ENCODE peak calls at places on chromosomes 2 and 18, in seven cellular contexts. H is lower leg skin, S is IMR-90, B is prostate gland, N is HepG2, W is esophagus squamous epithelium, D is transverse colon. T is an unnamed sample.

GRCh38 chr2:191061381-191061982 is 47.5 kb upstream of the STAT1 start:
- DNase-seq in H (no peak), S (no peak), B (no peak), N (no peak), W (no peak), D (no peak), T (no peak)

GRCh38 chr2:121485039-121485438 is 45.6 kb upstream of the RNU4ATAC start:
- DNase-seq in H (no peak), S (peak), B (no peak), N (no peak), W (no peak), D (no peak), T (no peak)

GRCh38 chr2:217918220-217919024 is 84.4 kb downstream of the TNS1 start:
- DNase-seq in H (no peak), S (peak), B (no peak), N (peak), W (no peak), D (no peak), T (peak)

GRCh38 chr18:36899289-36899688 is 70.4 kb downstream of the KIAA1328 start:
- DNase-seq in H (no peak), S (peak), B (no peak), N (peak), W (no peak), D (no peak), T (no peak)

GRCh38 chr2:20544093-20544747 is 97.3 kb downstream of the RHOB start:
- DNase-seq in H (no peak), S (no peak), B (no peak), N (no peak), W (no peak), D (no peak), T (no peak)

GRCh38 chr18:22055466-22055865 is 113.9 kb upstream of the GATA6 start:
- DNase-seq in H (no peak), S (no peak), B (no peak), N (no peak), W (no peak), D (no peak), T (no peak)

GRCh38 chr2:119721904-119722303 is 37.8 kb upstream of the PTPN4 start:
- DNase-seq in H (no peak), S (no peak), B (no peak), N (peak), W (no peak), D (no peak), T (no peak)

GRCh38 chr18:10128906-10129305 is 215.1 kb downstream of the VAPA start:
- DNase-seq in H (no peak), S (no peak), B (no peak), N (no peak), W (no peak), D (no peak), T (no peak)

GRCh38 chr2:188937228-188938220 is 36.6 kb upstream of the COL3A1 start:
- DNase-seq in H (no peak), S (peak), B (no peak), N (no peak), W (no peak), D (no peak), T (no peak)

GRCh38 chr18:78768655-78769501 is 210.7 kb upstream of the SALL3 start:
- DNase-seq in H (peak), S (no peak), B (no peak), N (no peak), W (no peak), D (no peak), T (no peak)

GRCh38 chr2:216636570-216637450 is 3.6 kb downstream of the IGFBP2 start:
- DNase-seq in H (no peak), S (peak), B (peak), N (peak), W (no peak), D (peak), T (no peak)

GRCh38 chr2:226795281-226796011 is 4.2 kb downstream of the IRS1 start:
- DNase-seq in H (no peak), S (peak), B (peak), N (no peak), W (no peak), D (no peak), T (peak)

GRCh38 chr2:220847006-220847405 is 725.1 kb downstream of the EPHA4 start:
- DNase-seq in H (no peak), S (peak), B (no peak), N (no peak), W (no peak), D (no peak), T (no peak)

GRCh38 chr2:207676827-207677354 is 34.5 kb upstream of the CCNYL1 start:
- DNase-seq in H (no peak), S (peak), B (no peak), N (peak), W (no peak), D (no peak), T (no peak)

GRCh38 chr2:135744761-135745314 is 3.2 kb downstream of the UBXN4 start:
- DNase-seq in H (peak), S (peak), B (no peak), N (peak), W (no peak), D (no peak), T (no peak)

GRCh38 chr2:240868286-240869108 is at the start of gene AGXT:
- DNase-seq in H (no peak), S (peak), B (peak), N (peak), W (no peak), D (peak), T (peak)

GRCh38 chr2:119929537-119929936 is 83.3 kb upstream of the EPB41L5 start:
- DNase-seq in H (no peak), S (no peak), B (no peak), N (no peak), W (no peak), D (no peak), T (no peak)

GRCh38 chr2:209002054-209002453 is 421.8 kb upstream of the MAP2 start:
- DNase-seq in H (no peak), S (no peak), B (no peak), N (no peak), W (no peak), D (no peak), T (no peak)

GRCh38 chr2:222291485-222291841 is 7.3 kb downstream of the PAX3 start:
- DNase-seq in H (no peak), S (no peak), B (no peak), N (no peak), W (no peak), D (no peak), T (no peak)

GRCh38 chr2:26430826-26431225 is 29.1 kb downstream of the DRC1 start:
- DNase-seq in H (no peak), S (peak), B (no peak), N (no peak), W (no peak), D (no peak), T (no peak)

GRCh38 chr2:127330753-127331152 is 36.8 kb upstream of the ERCC3 start:
- DNase-seq in H (no peak), S (no peak), B (no peak), N (no peak), W (no peak), D (no peak), T (no peak)

GRCh38 chr2:85887566-85888019 is 1.2 kb downstream of the ST3GAL5 start:
- DNase-seq in H (peak), S (peak), B (peak), N (no peak), W (peak), D (peak), T (peak)

GRCh38 chr18:49021433-49022129 is 70.8 kb upstream of the SMAD7 start:
- DNase-seq in H (peak), S (peak), B (no peak), N (peak), W (no peak), D (peak), T (peak)

GRCh38 chr2:149058936-149059335 is 20.4 kb downstream of the LYPD6B start:
- DNase-seq in H (no peak), S (no peak), B (no peak), N (no peak), W (no peak), D (no peak), T (no peak)

GRCh38 chr2:21175895-21176646 is 52.3 kb downstream of the TDRD15 start:
- DNase-seq in H (no peak), S (peak), B (no peak), N (peak), W (no peak), D (no peak), T (no peak)

GRCh38 chr2:2619995-2620394 is 288.9 kb upstream of the MYT1L start:
- DNase-seq in H (no peak), S (no peak), B (no peak), N (no peak), W (no peak), D (no peak), T (no peak)

GRCh38 chr2:189151897-189152296 is 27.7 kb downstream of the COL5A2 start:
- DNase-seq in H (no peak), S (no peak), B (no peak), N (no peak), W (no peak), D (no peak), T (no peak)

GRCh38 chr2:227617316-227618250 is at the start of gene SCYGR4:
- DNase-seq in H (no peak), S (no peak), B (no peak), N (no peak), W (no peak), D (no peak), T (no peak)

GRCh38 chr2:15714609-15715008 is 122.9 kb downstream of the DDX1 start:
- DNase-seq in H (no peak), S (no peak), B (no peak), N (no peak), W (no peak), D (no peak), T (no peak)

GRCh38 chr2:73006969-73007710 is 64.4 kb downstream of the SFXN5 start:
- DNase-seq in H (no peak), S (peak), B (no peak), N (no peak), W (no peak), D (no peak), T (no peak)

GRCh38 chr2:74602553-74603281 is 45.4 kb downstream of the M1AP start:
- DNase-seq in H (no peak), S (peak), B (no peak), N (no peak), W (no peak), D (no peak), T (no peak)

GRCh38 chr18:46711444-46711863 is 45.4 kb downstream of the ST8SIA5 start:
- DNase-seq in H (no peak), S (no peak), B (no peak), N (no peak), W (no peak), D (no peak), T (no peak)

GRCh38 chr18:61502472-61502871 is 169.2 kb downstream of the CDH20 start:
- DNase-seq in H (peak), S (peak), B (peak), N (peak), W (no peak), D (peak), T (no peak)

GRCh38 chr2:25323042-25323514 is 18.6 kb downstream of the DNMT3A start:
- DNase-seq in H (no peak), S (peak), B (no peak), N (no peak), W (no peak), D (no peak), T (no peak)

GRCh38 chr2:165469417-165469816 is at the start of gene CSRNP3:
- DNase-seq in H (peak), S (peak), B (peak), N (peak), W (no peak), D (peak), T (peak)
- H3K4me3 ChIP-seq in H (no peak), S (peak), B (peak), N (no peak), W (peak), D (peak), T (peak)

DNA sequence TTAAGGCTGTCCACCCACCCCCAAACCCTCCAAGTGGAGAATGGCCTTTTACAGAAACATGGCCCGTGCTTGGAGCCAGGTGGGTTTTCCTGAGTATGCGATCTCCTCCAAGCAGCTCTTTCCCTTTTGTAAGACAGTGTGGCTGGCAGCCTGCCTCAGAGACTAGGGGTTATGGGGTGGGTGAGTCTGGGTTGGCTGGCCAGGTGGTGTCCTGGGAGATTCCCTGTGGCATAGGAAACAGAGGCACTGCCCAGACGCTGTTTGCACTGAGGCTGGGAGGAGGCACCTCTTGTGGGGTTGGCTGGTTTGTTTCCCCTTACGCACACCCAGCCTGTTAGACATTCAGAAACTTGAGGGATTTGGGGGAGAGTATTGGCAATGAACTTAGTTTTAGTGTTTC is 82.3 kb upstream of the MCFD2 start:
- DNase-seq in H (no peak), S (no peak), B (no peak), N (no peak), W (no peak), D (no peak), T (no peak)
- TF ChIP-seq POLR2A in H (no peak), S (no peak), B (no peak), N (no peak), W (no peak), D (no peak), T (no peak)

GRCh38 chr2:39356922-39357639 is 80.0 kb downstream of the MAP4K3 start:
- DNase-seq in H (no peak), S (no peak), B (no peak), N (no peak), W (no peak), D (no peak), T (no peak)

GRCh38 chr2:39362595-39362994 is 74.5 kb downstream of the MAP4K3 start:
- DNase-seq in H (no peak), S (no peak), B (no peak), N (no peak), W (no peak), D (no peak), T (no peak)

GRCh38 chr2:39361511-39361910 is 75.6 kb downstream of the MAP4K3 start:
- DNase-seq in H (no peak), S (no peak), B (no peak), N (no peak), W (no peak), D (no peak), T (no peak)

DNA sequence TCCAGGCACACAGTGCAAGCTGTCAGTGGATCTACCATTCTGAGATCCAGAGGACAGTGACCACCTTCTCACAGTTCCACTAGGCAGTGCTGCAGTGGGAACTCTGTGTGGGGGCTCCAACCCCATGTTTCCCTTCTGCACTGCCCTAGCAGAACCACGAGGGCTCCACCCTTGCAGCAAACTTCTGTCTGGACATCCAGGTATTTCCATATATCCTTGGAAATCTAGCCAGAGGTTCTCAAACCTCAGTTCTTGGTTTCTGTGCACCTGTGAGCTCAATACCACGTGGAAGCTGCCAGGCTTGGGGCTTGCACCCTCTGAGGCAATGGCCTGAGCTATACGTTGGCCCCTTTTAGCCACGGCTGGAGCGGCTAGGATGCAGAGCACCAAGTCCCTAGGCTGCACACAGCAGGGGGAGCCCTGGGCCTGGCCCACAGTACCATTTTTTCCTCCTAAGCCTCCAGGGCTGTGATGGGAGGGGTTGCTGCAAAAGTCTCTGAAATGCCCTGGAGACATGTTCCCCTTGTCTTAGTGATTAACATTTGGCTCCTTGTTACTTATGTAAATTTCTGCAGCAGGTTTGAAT is 77.5 kb downstream of the MAP4K3 start:
- DNase-seq in H (no peak), S (no peak), B (no peak), N (no peak), W (no peak), D (no peak), T (no peak)
- H3K4me3 ChIP-seq in H (no peak), S (no peak), B (no peak), N (no peak), W (no peak), D (no peak), T (no peak)

GRCh38 chr2:168246483-168247340 is 683 bp downstream of the STK39 start:
- DNase-seq in H (peak), S (peak), B (peak), N (peak), W (peak), D (peak), T (peak)

GRCh38 chr2:168246072-168246482 is 1.3 kb downstream of the STK39 start:
- DNase-seq in H (no peak), S (no peak), B (no peak), N (no peak), W (no peak), D (no peak), T (no peak)

GRCh38 chr2:168244318-168244717 is 3.1 kb downstream of the STK39 start:
- DNase-seq in H (no peak), S (no peak), B (peak), N (peak), W (no peak), D (peak), T (no peak)

GRCh38 chr2:168245074-168245825 is 2.1 kb downstream of the STK39 start:
- DNase-seq in H (no peak), S (no peak), B (no peak), N (no peak), W (no peak), D (no peak), T (no peak)

DNA sequence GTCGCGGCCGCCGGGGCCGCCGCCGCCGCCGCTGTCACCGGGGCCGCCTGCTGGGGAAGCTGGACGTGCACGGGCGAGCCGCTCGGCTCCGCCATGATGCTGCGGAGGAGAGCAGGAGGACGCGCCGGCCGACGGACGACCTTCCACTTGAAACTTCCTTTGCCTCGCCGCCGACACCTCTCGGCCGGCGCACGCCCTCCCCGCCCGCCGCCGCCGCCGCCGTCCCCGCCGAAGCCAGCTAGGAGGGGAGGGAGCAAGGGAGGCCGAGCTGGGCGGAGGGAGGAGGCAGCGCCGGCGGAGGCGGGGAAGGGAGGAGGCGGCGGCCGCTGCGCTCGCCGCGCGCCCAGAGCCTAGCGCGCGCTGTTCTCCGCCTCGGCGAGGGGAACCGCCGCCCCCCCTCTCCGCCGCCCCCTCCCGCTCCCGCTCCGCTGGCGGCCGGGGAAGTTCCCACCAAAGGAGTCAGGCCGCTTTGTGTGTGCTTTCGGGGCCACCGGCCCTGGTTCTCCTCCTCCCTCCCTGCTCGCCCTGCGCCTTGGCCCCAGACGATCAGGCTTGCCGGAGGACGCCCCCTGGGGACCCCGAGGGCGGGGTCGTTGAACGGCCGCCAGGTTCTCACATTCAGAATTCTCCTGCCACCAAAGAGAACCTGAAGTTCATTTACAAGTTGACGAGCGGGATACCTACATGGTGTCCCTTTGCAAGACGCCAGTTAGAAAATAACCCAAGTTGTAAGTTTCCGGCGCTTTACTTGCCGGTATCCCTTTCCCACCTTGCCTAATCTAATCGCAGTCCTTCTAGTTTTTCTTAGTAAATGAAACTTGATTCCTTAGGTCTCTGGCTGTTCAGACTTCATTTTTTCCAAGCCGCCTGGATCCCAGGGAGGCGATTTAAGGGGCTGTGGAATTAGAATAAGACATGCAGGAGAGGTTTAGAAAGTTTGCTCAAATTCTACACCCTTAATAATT is at the start of gene STK39:
- DNase-seq in H (peak), S (peak), B (peak), N (peak), W (no peak), D (peak), T (peak)
- TF ChIP-seq POLR2A in H (no peak), S (no peak), B (no peak), N (peak), W (no peak), D (peak), T (no peak)

GRCh38 chr2:44618378-44619023 is 256.8 kb downstream of the CAMKMT start:
- DNase-seq in H (no peak), S (no peak), B (no peak), N (no peak), W (no peak), D (no peak), T (no peak)

GRCh38 chr2:44614940-44615339 is 253.2 kb downstream of the CAMKMT start:
- DNase-seq in H (no peak), S (no peak), B (no peak), N (no peak), W (no peak), D (no peak), T (no peak)

GRCh38 chr2:44620189-44620990 is 258.6 kb downstream of the CAMKMT start:
- DNase-seq in H (no peak), S (no peak), B (no peak), N (no peak), W (no peak), D (no peak), T (no peak)

GRCh38 chr2:44616616-44617266 is 255.0 kb downstream of the CAMKMT start:
- DNase-seq in H (no peak), S (no peak), B (no peak), N (no peak), W (no peak), D (no peak), T (no peak)

GRCh38 chr2:44615950-44616518 is 254.3 kb downstream of the CAMKMT start:
- DNase-seq in H (no peak), S (no peak), B (no peak), N (no peak), W (no peak), D (no peak), T (no peak)
- H3K4me3 ChIP-seq in H (no peak), S (no peak), B (no peak), N (no peak), W (no peak), D (no peak), T (no peak)

GRCh38 chr2:65071499-65072180 is 15.4 kb downstream of the CEP68 start:
- DNase-seq in H (no peak), S (no peak), B (no peak), N (no peak), W (no peak), D (no peak), T (peak)
- TF ChIP-seq POLR2A in H (no peak), S (no peak), B (no peak), N (no peak), W (no peak), D (no peak), T (no peak)